ENCODE peak calls at places on chromosomes 2 and 18, in seven cellular contexts. Z is NCI-H1048, M is spleen, N is NCI-H1436, J is upper lobe of right lung, C is EL, W is cardiac fibroblast. Y is an unnamed sample.

GRCh38 chr18:7021994-7022840 is 95.4 kb downstream of the LAMA1 start:
- DNase-seq in Z (peak; percentile 53), M (no peak), N (no peak), J (no peak), C (peak; percentile 44), W (peak; percentile 21), Y (no peak)

GRCh38 chr2:18545384-18545783 is 15.1 kb downstream of the RDH14 start:
- DNase-seq in Z (no peak), M (no peak), N (no peak), J (no peak), C (peak; percentile 63), W (no peak), Y (no peak)

GRCh38 chr2:106292627-106293026 is 98.5 kb upstream of the UXS1 start:
- DNase-seq in Z (no peak), M (no peak), N (no peak), J (no peak), C (no peak), W (no peak), Y (no peak)

GRCh38 chr2:236572482-236572881 is 2.9 kb downstream of the ACKR3 start:
- DNase-seq in Z (no peak), M (no peak), N (no peak), J (no peak), C (no peak), W (no peak), Y (peak; percentile 86)

GRCh38 chr18:9736942-9737813 is 29.1 kb downstream of the RAB31 start:
- DNase-seq in Z (no peak), M (no peak), N (peak; percentile 2), J (no peak), C (peak; percentile 65), W (no peak), Y (no peak)

GRCh38 chr2:11370377-11371098 is 26.1 kb upstream of the ROCK2 start:
- DNase-seq in Z (no peak), M (no peak), N (no peak), J (no peak), C (no peak), W (peak; percentile 67), Y (no peak)

GRCh38 chr2:85089464-85090072 is 43.6 kb upstream of the TCF7L1 start:
- DNase-seq in Z (no peak), M (no peak), N (no peak), J (no peak), C (no peak), W (no peak), Y (no peak)

GRCh38 chr2:224173882-224174415 is 134.9 kb upstream of the SERPINE2 start:
- DNase-seq in Z (no peak), M (no peak), N (peak; percentile 98), J (no peak), C (no peak), W (no peak), Y (no peak)

GRCh38 chr2:33712674-33713073 is 113.6 kb upstream of the FAM98A start:
- DNase-seq in Z (no peak), M (no peak), N (no peak), J (no peak), C (no peak), W (no peak), Y (no peak)

GRCh38 chr2:39607538-39608211 is 58.0 kb upstream of the TMEM178A start:
- DNase-seq in Z (no peak), M (no peak), N (no peak), J (no peak), C (no peak), W (no peak), Y (no peak)

GRCh38 chr2:42613281-42614064 is 45.0 kb downstream of the MTA3 start:
- DNase-seq in Z (no peak), M (no peak), N (no peak), J (no peak), C (no peak), W (peak; percentile 19), Y (no peak)

GRCh38 chr2:189487283-189488280 is 46.3 kb downstream of the WDR75 start:
- DNase-seq in Z (no peak), M (no peak), N (no peak), J (no peak), C (no peak), W (no peak), Y (no peak)

GRCh38 chr2:10412380-10412779 is 35.7 kb downstream of the ODC1 start:
- DNase-seq in Z (no peak), M (no peak), N (no peak), J (no peak), C (peak; percentile 55), W (peak; percentile 50), Y (no peak)

GRCh38 chr2:33420726-33421125 is 55.7 kb upstream of the RASGRP3 start:
- DNase-seq in Z (no peak), M (no peak), N (no peak), J (no peak), C (no peak), W (peak; percentile 34), Y (no peak)

GRCh38 chr2:128157644-128158043 is 66.6 kb downstream of the UGGT1 start:
- DNase-seq in Z (no peak), M (no peak), N (no peak), J (no peak), C (no peak), W (no peak), Y (no peak)

Y was measured in posterior vena cava.